ENCODE peak calls at places on chromosomes 11 and 22, in seven cellular contexts. One of them, this sample, is unnamed.

GRCh38 chr22:48241658-48242057 is 1479.2 kb downstream of the TBC1D22A start:
- DNase-seq in stimulated activated CD8-positive, alpha-beta memory T cell treated with anti-CD3 and anti-CD28 coated beads, Interleukin-2, amount 100 ng/mL, for 1 hour: no peak
- DNase-seq in HS-5: no peak
- DNase-seq in GM18507: no peak
- DNase-seq in NCI-H146: no peak
- DNase-seq in EL: no peak
- DNase-seq in HT-29: no peak
- DNase-seq in this sample: no peak

GRCh38 chr11:104306862-104307474 is 143.0 kb upstream of the PDGFD start:
- DNase-seq in stimulated activated CD8-positive, alpha-beta memory T cell treated with anti-CD3 and anti-CD28 coated beads, Interleukin-2, amount 100 ng/mL, for 1 hour: no peak
- DNase-seq in HS-5: no peak
- DNase-seq in GM18507: no peak
- DNase-seq in NCI-H146: no peak
- DNase-seq in EL: no peak
- DNase-seq in HT-29: no peak
- DNase-seq in this sample: no peak

GRCh38 chr11:96306933-96307747 is 35.9 kb downstream of the MAML2 start:
- DNase-seq in stimulated activated CD8-positive, alpha-beta memory T cell treated with anti-CD3 and anti-CD28 coated beads, Interleukin-2, amount 100 ng/mL, for 1 hour: no peak
- DNase-seq in HS-5: peak; percentile 97
- DNase-seq in GM18507: no peak
- DNase-seq in NCI-H146: no peak
- DNase-seq in EL: peak; percentile 99
- DNase-seq in HT-29: peak; percentile 100
- DNase-seq in this sample: peak; percentile 98

GRCh38 chr11:121810291-121810690 is 305.7 kb downstream of the BLID start:
- DNase-seq in stimulated activated CD8-positive, alpha-beta memory T cell treated with anti-CD3 and anti-CD28 coated beads, Interleukin-2, amount 100 ng/mL, for 1 hour: no peak
- DNase-seq in HS-5: peak; percentile 15
- DNase-seq in GM18507: no peak
- DNase-seq in NCI-H146: no peak
- DNase-seq in EL: peak; percentile 66
- DNase-seq in HT-29: no peak
- DNase-seq in this sample: no peak

GRCh38 chr11:30360741-30361140 is 37.8 kb downstream of the ARL14EP start:
- DNase-seq in stimulated activated CD8-positive, alpha-beta memory T cell treated with anti-CD3 and anti-CD28 coated beads, Interleukin-2, amount 100 ng/mL, for 1 hour: no peak
- DNase-seq in HS-5: no peak
- DNase-seq in GM18507: no peak
- DNase-seq in NCI-H146: no peak
- DNase-seq in EL: no peak
- DNase-seq in HT-29: peak; percentile 16
- DNase-seq in this sample: no peak

GRCh38 chr22:35301370-35301874 is 1.7 kb downstream of the TOM1 start:
- DNase-seq in stimulated activated CD8-positive, alpha-beta memory T cell treated with anti-CD3 and anti-CD28 coated beads, Interleukin-2, amount 100 ng/mL, for 1 hour: no peak
- DNase-seq in HS-5: peak; percentile 95
- DNase-seq in GM18507: no peak
- DNase-seq in NCI-H146: no peak
- DNase-seq in EL: peak; percentile 98
- DNase-seq in HT-29: peak; percentile 60
- DNase-seq in this sample: no peak

GRCh38 chr11:64772318-64773018 is 5.9 kb downstream of the SF1 start:
- DNase-seq in stimulated activated CD8-positive, alpha-beta memory T cell treated with anti-CD3 and anti-CD28 coated beads, Interleukin-2, amount 100 ng/mL, for 1 hour: no peak
- DNase-seq in HS-5: no peak
- DNase-seq in GM18507: no peak
- DNase-seq in NCI-H146: no peak
- DNase-seq in EL: no peak
- DNase-seq in HT-29: no peak
- DNase-seq in this sample: no peak

GRCh38 chr11:115939726-115940421 is 435.7 kb upstream of the CADM1 start:
- DNase-seq in stimulated activated CD8-positive, alpha-beta memory T cell treated with anti-CD3 and anti-CD28 coated beads, Interleukin-2, amount 100 ng/mL, for 1 hour: no peak
- DNase-seq in HS-5: no peak
- DNase-seq in GM18507: no peak
- DNase-seq in NCI-H146: peak; percentile 91
- DNase-seq in EL: no peak
- DNase-seq in HT-29: no peak
- DNase-seq in this sample: peak; percentile 21

GRCh38 chr11:102446606-102447005 is 6.0 kb downstream of the TMEM123 start:
- DNase-seq in stimulated activated CD8-positive, alpha-beta memory T cell treated with anti-CD3 and anti-CD28 coated beads, Interleukin-2, amount 100 ng/mL, for 1 hour: no peak
- DNase-seq in HS-5: peak; percentile 99
- DNase-seq in GM18507: no peak
- DNase-seq in NCI-H146: no peak
- DNase-seq in EL: peak; percentile 92
- DNase-seq in HT-29: no peak
- DNase-seq in this sample: no peak

GRCh38 chr11:113839842-113840241 is 35.5 kb downstream of the USP28 start:
- DNase-seq in stimulated activated CD8-positive, alpha-beta memory T cell treated with anti-CD3 and anti-CD28 coated beads, Interleukin-2, amount 100 ng/mL, for 1 hour: no peak
- DNase-seq in HS-5: no peak
- DNase-seq in GM18507: peak; percentile 12
- DNase-seq in NCI-H146: no peak
- DNase-seq in EL: no peak
- DNase-seq in HT-29: no peak
- DNase-seq in this sample: no peak